ENCODE peak calls at places on chromosome 18, in five cellular contexts. W is fibroblast of lung, I is neural progenitor cell, R is mammary epithelial cell, U is endothelial cell of umbilical vein. V is an unnamed sample. For H3K27me3, the result is how much of the 10 kb centered on the place peaks cover.

GRCh38 chr18:46141199-46141598 is 37.0 kb downstream of the HAUS1 start:
- DNase-seq in W (no peak), I (no peak), R (no peak), U (no peak), V (no peak)

GRCh38 chr18:71729611-71730010 is 814.5 kb downstream of the CBLN2 start:
- DNase-seq in W (no peak), I (no peak), R (no peak), U (no peak), V (no peak)

GRCh38 chr18:76759056-76759455 is 63.3 kb upstream of the ZNF236 start:
- DNase-seq in W (no peak), I (no peak), R (no peak), U (no peak), V (no peak)

GRCh38 chr18:68431111-68431921 is 283.6 kb downstream of the TMX3 start:
- DNase-seq in W (peak), I (no peak), R (no peak), U (no peak), V (no peak)

GRCh38 chr18:58205087-58205779 is 161.2 kb downstream of the NEDD4L start:
- DNase-seq in W (peak), I (no peak), R (peak), U (no peak), V (no peak)

GRCh38 chr18:12391487-12392136 is 14.6 kb upstream of the AFG3L2 start:
- DNase-seq in W (peak), I (peak), R (peak), U (peak), V (peak)

GRCh38 chr18:56391933-56392590 is 246.3 kb downstream of the TXNL1 start:
- DNase-seq in W (no peak), I (no peak), R (no peak), U (no peak), V (no peak)

GRCh38 chr18:7941533-7941932 is 374.4 kb downstream of the PTPRM start:
- DNase-seq in W (no peak), I (no peak), R (peak), U (peak), V (no peak)

GRCh38 chr18:60248563-60249330 is 123.8 kb downstream of the MC4R start:
- DNase-seq in W (no peak), I (no peak), R (no peak), U (no peak), V (no peak)

GRCh38 chr18:58887613-58887963 is 22.9 kb downstream of the ZNF532 start:
- DNase-seq in W (peak), I (no peak), R (peak), U (peak), V (no peak)

GRCh38 chr18:77714716-77715115 is 465.1 kb downstream of the GALR1 start:
- DNase-seq in W (no peak), I (no peak), R (no peak), U (no peak), V (no peak)

GRCh38 chr18:27627927-27628326 is 442.8 kb upstream of the CHST9 start:
- DNase-seq in W (no peak), I (peak), R (no peak), U (no peak), V (no peak)

GRCh38 chr18:34158881-34159690 is 65.6 kb downstream of the NOL4 start:
- DNase-seq in W (peak), I (peak), R (no peak), U (peak), V (peak)

GRCh38 chr18:67600181-67600631 is 83.7 kb upstream of the DSEL start:
- DNase-seq in W (peak), I (no peak), R (peak), U (no peak), V (peak)

GRCh38 chr18:13543811-13544732 is 182.3 kb downstream of the FAM210A start:
- DNase-seq in W (no peak), I (no peak), R (no peak), U (no peak), V (no peak)

GRCh38 chr18:5543036-5543671 is 643 bp downstream of the EPB41L3 start:
- DNase-seq in W (peak), I (peak), R (no peak), U (peak), V (peak)

GRCh38 chr18:59881728-59882685 is 17.8 kb upstream of the PMAIP1 start:
- DNase-seq in W (peak), I (no peak), R (peak), U (peak), V (peak)

GRCh38 chr18:77167276-77167675 is 34.7 kb upstream of the MBP start:
- DNase-seq in W (no peak), I (no peak), R (no peak), U (no peak), V (no peak)

GRCh38 chr18:57141208-57142129 is 5.4 kb upstream of the BOD1L2 start:
- DNase-seq in W (no peak), I (no peak), R (peak), U (no peak), V (peak)

GRCh38 chr18:4068552-4069158 is 386.5 kb downstream of the DLGAP1 start:
- DNase-seq in W (peak), I (peak), R (peak), U (peak), V (peak)

GRCh38 chr18:28127763-28128737 is 48.9 kb downstream of the CDH2 start:
- DNase-seq in W (peak), I (no peak), R (no peak), U (no peak), V (peak)

GRCh38 chr18:7388752-7389151 is 157.9 kb downstream of the LRRC30 start:
- DNase-seq in W (no peak), I (peak), R (no peak), U (no peak), V (no peak)

GRCh38 chr18:46337206-46337710 is 233.1 kb downstream of the HAUS1 start:
- DNase-seq in W (no peak), I (peak), R (no peak), U (no peak), V (no peak)

GRCh38 chr18:46531472-46531871 is 125.5 kb downstream of the LOXHD1 start:
- DNase-seq in W (no peak), I (no peak), R (no peak), U (no peak), V (no peak)

GRCh38 chr18:957829-958228 is 53.2 kb downstream of the ADCYAP1 start:
- DNase-seq in W (no peak), I (no peak), R (no peak), U (no peak), V (no peak)

GRCh38 chr18:28922936-28923335 is 746.0 kb upstream of the CDH2 start:
- DNase-seq in W (no peak), I (no peak), R (no peak), U (no peak), V (no peak)

GRCh38 chr18:29250843-29251242 is 1073.9 kb upstream of the CDH2 start:
- DNase-seq in W (no peak), I (no peak), R (no peak), U (no peak), V (no peak)

GRCh38 chr18:63578357-63578958 is 8.7 kb upstream of the SERPINB13 start:
- DNase-seq in W (peak), I (peak), R (no peak), U (peak), V (peak)

GRCh38 chr18:524496-524895 is 24.0 kb upstream of the COLEC12 start:
- DNase-seq in W (peak), I (no peak), R (no peak), U (peak), V (peak)

GRCh38 chr18:57921708-57922107 is 118.6 kb upstream of the ATP8B1 start:
- DNase-seq in W (peak), I (no peak), R (peak), U (no peak), V (no peak)

GRCh38 chr18:9581667-9582066 is 32.7 kb downstream of the PPP4R1 start:
- DNase-seq in W (no peak), I (no peak), R (no peak), U (no peak), V (no peak)

GRCh38 chr18:12278765-12279682 is 24.9 kb downstream of the CIDEA start:
- DNase-seq in W (peak), I (peak), R (peak), U (peak), V (peak)

GRCh38 chr18:55396267-55396905 is 191.6 kb downstream of the TCF4 start:
- DNase-seq in W (no peak), I (no peak), R (no peak), U (no peak), V (no peak)

GRCh38 chr18:3016584-3017292 is 3.8 kb upstream of the LPIN2 start:
- DNase-seq in W (no peak), I (no peak), R (no peak), U (peak), V (no peak)

GRCh38 chr18:13425357-13426095 is 207.0 kb downstream of the LDLRAD4 start:
- DNase-seq in W (no peak), I (no peak), R (no peak), U (no peak), V (no peak)

GRCh38 chr18:9906407-9906955 is 7.3 kb upstream of the VAPA start:
- DNase-seq in W (no peak), I (no peak), R (no peak), U (no peak), V (no peak)

GRCh38 chr18:9708057-9708881 is at the start of gene RAB31:
- DNase-seq in W (peak), I (peak), R (peak), U (peak), V (peak)

GRCh38 chr18:44899832-44900231 is 219.1 kb downstream of the SETBP1 start:
- DNase-seq in W (no peak), I (no peak), R (no peak), U (no peak), V (no peak)

DNA sequence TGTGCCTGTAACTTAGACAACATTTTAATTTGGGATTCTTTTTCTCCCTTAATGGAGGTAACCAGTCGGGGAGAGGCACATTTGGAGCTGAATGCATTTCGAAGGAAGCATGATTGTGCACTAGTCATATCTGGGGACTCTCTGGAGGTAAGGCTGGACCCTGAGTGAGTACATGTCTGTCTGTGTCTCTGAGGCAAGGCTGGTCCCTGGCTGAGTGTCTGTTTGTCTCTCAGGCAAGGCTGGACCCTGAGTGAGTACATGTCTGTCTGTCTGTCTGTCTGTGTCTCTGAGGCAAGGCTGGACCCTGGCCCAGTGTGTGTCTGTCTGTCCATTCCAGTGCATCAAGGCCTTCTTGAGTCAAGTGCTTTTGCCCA is 51.5 kb upstream of the NFATC1 start:
- DNase-seq in W (no peak), I (no peak), R (no peak), U (no peak), V (no peak)
- H3K27ac ChIP-seq in W (no peak), I (no peak), R (no peak), U (no peak), V (peak)

DNA sequence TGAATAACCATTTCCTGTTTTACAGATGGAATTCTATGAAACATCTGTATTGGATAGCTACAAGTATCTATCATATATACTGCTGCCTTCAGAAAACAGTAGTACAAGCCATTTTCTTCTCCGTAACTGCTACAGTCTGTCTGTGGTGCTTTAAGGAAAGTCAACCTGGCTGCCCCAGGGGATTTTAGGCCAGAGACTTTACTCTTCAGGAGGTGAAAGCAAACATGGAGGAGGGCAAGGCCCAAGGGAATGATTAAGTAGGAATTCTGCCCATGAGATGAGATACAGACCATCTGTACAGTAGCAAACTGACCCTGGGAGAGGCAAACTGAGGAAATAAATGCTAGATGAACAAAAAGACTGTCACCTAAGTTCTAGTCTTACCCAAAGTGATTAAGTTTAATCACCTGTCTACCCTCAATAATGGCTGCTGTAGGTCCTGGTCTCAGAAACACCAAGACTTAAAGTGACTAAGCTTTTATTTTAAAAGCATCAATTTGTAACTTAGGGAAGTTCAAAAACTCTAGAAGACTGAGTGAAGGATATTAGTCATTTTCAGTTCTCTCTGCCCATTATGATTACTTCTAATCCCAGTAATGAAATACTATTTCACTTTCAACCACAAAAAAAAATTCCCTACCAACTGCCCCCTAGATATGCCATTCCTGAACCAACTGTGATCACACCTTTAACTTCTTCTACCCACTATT is 14.8 kb downstream of the MBD2 start:
- DNase-seq in W (peak), I (no peak), R (peak), U (no peak), V (no peak)
- H3K27me3 ChIP-seq in W (under half), I (under half), R (under half), U (under half), V (under half)

GRCh38 chr18:48528861-48529260 is 10.0 kb upstream of the CTIF start:
- DNase-seq in W (no peak), I (no peak), R (no peak), U (no peak), V (no peak)
- H3K4me2 ChIP-seq in W (no peak), I (no peak), R (no peak), U (no peak), V (no peak)

GRCh38 chr18:24083550-24083949 is 55.3 kb upstream of the CABYR start:
- DNase-seq in W (no peak), I (no peak), R (no peak), U (no peak), V (no peak)

GRCh38 chr18:24076950-24077349 is 61.9 kb upstream of the CABYR start:
- DNase-seq in W (no peak), I (no peak), R (no peak), U (no peak), V (no peak)

GRCh38 chr18:24078391-24078790 is 60.5 kb upstream of the CABYR start:
- DNase-seq in W (no peak), I (peak), R (no peak), U (no peak), V (no peak)

GRCh38 chr18:24075731-24076130 is 61.2 kb downstream of the TTC39C start:
- DNase-seq in W (no peak), I (no peak), R (no peak), U (no peak), V (no peak)

GRCh38 chr18:24080861-24081260 is 58.0 kb upstream of the CABYR start:
- DNase-seq in W (no peak), I (no peak), R (no peak), U (no peak), V (no peak)
- H3K27ac ChIP-seq in W (no peak), I (no peak), R (no peak), U (no peak), V (no peak)

DNA sequence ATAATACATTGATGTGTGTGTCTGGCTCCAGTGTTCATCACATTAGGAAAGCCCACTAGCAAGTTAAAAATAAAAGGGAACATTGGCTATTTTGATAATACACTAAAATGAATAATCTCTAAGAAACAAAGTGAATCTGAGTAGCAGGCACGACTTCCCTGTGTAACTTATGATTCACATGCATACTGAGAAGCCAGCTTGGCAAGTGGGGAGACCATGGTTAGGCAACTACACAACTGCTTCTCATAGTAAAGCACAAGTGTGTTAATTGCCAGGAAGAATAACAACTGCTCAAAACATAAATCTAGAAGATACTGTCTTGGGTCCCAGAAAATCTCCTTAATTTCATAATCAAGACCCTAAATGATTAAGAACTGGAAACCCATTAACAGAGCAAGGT is 4.0 kb downstream of the MYO5B start:
- DNase-seq in W (peak), I (no peak), R (peak), U (no peak), V (no peak)
- H3K27me3 ChIP-seq in W (under half), I (half or more), R (under half), U (under half), V (under half)

GRCh38 chr18:75643083-75643482 is 215.6 kb upstream of the SMIM21 start:
- DNase-seq in W (no peak), I (no peak), R (no peak), U (no peak), V (no peak)

GRCh38 chr18:75639468-75639831 is 211.9 kb upstream of the SMIM21 start:
- DNase-seq in W (no peak), I (no peak), R (no peak), U (no peak), V (no peak)

GRCh38 chr18:75644871-75645270 is 217.4 kb upstream of the SMIM21 start:
- DNase-seq in W (no peak), I (no peak), R (no peak), U (no peak), V (no peak)
- H3K4me2 ChIP-seq in W (no peak), I (no peak), R (no peak), U (no peak), V (no peak)

DNA sequence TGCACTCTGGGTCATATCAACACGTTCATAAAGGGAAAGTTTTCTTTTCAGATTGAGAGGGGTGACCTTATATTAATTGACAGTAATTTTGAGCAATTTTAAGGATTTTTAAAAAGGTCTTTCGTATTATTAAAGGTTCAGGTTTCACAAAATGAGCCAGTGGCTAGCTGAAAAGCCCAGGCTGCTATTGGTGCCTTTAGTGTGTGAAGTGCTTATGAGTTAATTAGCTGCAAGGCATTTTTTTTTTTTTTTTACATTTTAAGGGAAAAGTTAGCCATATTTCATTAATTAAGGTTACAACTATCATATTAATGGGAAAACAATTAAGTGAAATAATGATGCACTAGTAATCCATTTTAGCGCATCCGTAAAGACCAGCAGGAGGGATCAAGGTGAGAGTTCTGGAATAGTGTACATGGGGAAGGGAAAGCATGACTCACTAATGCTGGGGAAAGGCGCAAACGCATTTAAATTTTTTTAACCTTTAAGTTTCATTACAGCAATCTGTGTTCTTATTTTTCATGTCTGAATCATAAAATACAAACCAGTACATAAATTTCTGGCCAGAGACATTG is 200.0 kb downstream of the ZNF407 start:
- DNase-seq in W (no peak), I (no peak), R (peak), U (no peak), V (no peak)
- H3K27ac ChIP-seq in W (peak), I (no peak), R (no peak), U (no peak), V (peak)

GRCh38 chr18:30566877-30567276 is 475.7 kb downstream of the DSC3 start:
- DNase-seq in W (no peak), I (no peak), R (no peak), U (no peak), V (no peak)

GRCh38 chr18:30568333-30568732 is 474.2 kb downstream of the DSC3 start:
- DNase-seq in W (no peak), I (no peak), R (no peak), U (no peak), V (no peak)

DNA sequence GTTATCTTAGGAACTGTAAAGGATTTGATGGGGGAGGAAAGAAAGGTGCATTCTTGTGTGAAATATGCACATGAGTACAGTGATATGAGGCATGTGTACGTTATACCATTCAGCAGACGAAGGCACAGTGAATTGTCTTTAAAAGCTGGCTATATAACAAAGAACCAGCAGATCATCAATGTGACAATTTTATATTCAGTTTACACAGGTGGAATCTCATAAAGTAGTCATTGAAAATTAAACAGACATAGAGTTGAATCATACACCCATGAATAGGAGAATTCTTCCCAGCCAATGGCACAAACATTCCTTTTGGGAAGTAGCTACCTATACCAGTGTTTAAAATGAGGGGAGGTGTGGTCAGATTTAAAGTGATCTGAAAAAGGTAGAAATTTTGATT is 470.3 kb downstream of the DSC3 start:
- DNase-seq in W (no peak), I (no peak), R (no peak), U (no peak), V (no peak)
- H3K27me3 ChIP-seq in W (under half), I (under half), R (under half), U (under half), V (under half)

GRCh38 chr18:74378179-74378682 is 62.6 kb downstream of the C18orf63 start:
- DNase-seq in W (no peak), I (no peak), R (no peak), U (no peak), V (no peak)

GRCh38 chr18:74382481-74382880 is 66.8 kb downstream of the C18orf63 start:
- DNase-seq in W (no peak), I (no peak), R (no peak), U (no peak), V (no peak)

GRCh38 chr18:74376523-74376922 is 60.9 kb downstream of the C18orf63 start:
- DNase-seq in W (no peak), I (no peak), R (no peak), U (no peak), V (no peak)

GRCh38 chr18:74380916-74381315 is 65.3 kb downstream of the C18orf63 start:
- DNase-seq in W (no peak), I (no peak), R (no peak), U (no peak), V (no peak)

GRCh38 chr18:74381621-74382350 is 66.1 kb downstream of the C18orf63 start:
- DNase-seq in W (no peak), I (no peak), R (no peak), U (no peak), V (no peak)
- H3K4me2 ChIP-seq in W (no peak), I (no peak), R (no peak), U (no peak), V (no peak)